ENCODE peak calls at places on chromosome 1, in ten cellular contexts. V is foreskin fibroblast; X is EL; Z is ELF-1; T is keratinocyte; P is ecto neural progenitor cell; G is renal cortical epithelial cell; F is stimulated activated CD8-positive, alpha-beta memory T cell treated with anti-CD3 and anti-CD28 coated beads, Interleukin-15, amount 100 ng/mL, for 4 hours; K is activated CD4-positive, alpha-beta T cell treated with anti-CD3 and anti-CD28 coated beads, Interleukin-2, amount 50 U/mL, for 24 hours; J is lower lobe of right lung. D is an unnamed sample.

GRCh38 chr1:18093193-18093592 is 14.4 kb upstream of the IGSF21 start:
- DNase-seq in P (peak; percentile 73), J (no peak), G (no peak), V (no peak), K (no peak), T (no peak), F (no peak), Z (peak; percentile 53), X (no peak), D (no peak)

GRCh38 chr1:30881266-30882181 is 27.0 kb downstream of the SDC3 start:
- DNase-seq in T (no peak), X (no peak), K (no peak), J (no peak), V (no peak), Z (no peak), F (no peak), G (no peak), P (no peak), D (no peak)

GRCh38 chr1:21397813-21398188 is 42.1 kb upstream of the NBPF3 start:
- DNase-seq in P (peak; percentile 56), Z (peak; percentile 47), G (no peak), T (no peak), V (no peak), X (no peak), J (peak; percentile 46), F (no peak), K (no peak), D (no peak)

GRCh38 chr1:81799939-81800740 is 594 bp upstream of the ADGRL2 start:
- DNase-seq in Z (peak; percentile 91), X (peak; percentile 59), J (peak; percentile 41), P (peak; percentile 84), V (peak; percentile 70), F (no peak), T (no peak), G (peak; percentile 38), K (no peak), D (no peak)

GRCh38 chr1:3069491-3070303 is 694 bp downstream of the PRDM16 start:
- DNase-seq in T (no peak), X (peak; percentile 46), F (no peak), J (peak; percentile 55), G (no peak), P (peak; percentile 84), V (peak; percentile 33), Z (no peak), K (no peak), D (no peak)

GRCh38 chr1:94020764-94021579 is 100.0 kb downstream of the ABCA4 start:
- DNase-seq in G (peak; percentile 53), X (peak; percentile 92), F (no peak), Z (no peak), V (peak; percentile 62), K (no peak), J (no peak), T (no peak), P (no peak), D (no peak)

GRCh38 chr1:43284065-43284464 is 1.3 kb downstream of the C1orf210 start:
- DNase-seq in T (no peak), X (no peak), F (no peak), G (no peak), V (no peak), P (no peak), J (no peak), Z (no peak), K (no peak), D (no peak)

GRCh38 chr1:235635938-235636663 is 13.5 kb downstream of the GNG4 start:
- DNase-seq in F (no peak), V (no peak), G (no peak), T (no peak), P (no peak), K (no peak), J (no peak), Z (peak; percentile 52), X (no peak), D (no peak)

GRCh38 chr1:153190373-153190772 is 12.9 kb upstream of the LELP1 start:
- DNase-seq in Z (no peak), K (no peak), X (no peak), F (no peak), T (no peak), V (no peak), P (no peak), G (no peak), J (no peak), D (no peak)

GRCh38 chr1:226943156-226943555 is 3.1 kb downstream of the COQ8A start:
- DNase-seq in P (no peak), G (no peak), V (no peak), J (no peak), K (no peak), T (no peak), F (no peak), Z (no peak), X (no peak), D (no peak)

GRCh38 chr1:22176258-22176657 is 33.4 kb upstream of the WNT4 start:
- DNase-seq in X (no peak), J (no peak), F (no peak), P (no peak), K (peak; percentile 36), Z (no peak), T (no peak), V (no peak), G (no peak), D (no peak)

GRCh38 chr1:51453010-51453409 is 66.1 kb downstream of the EPS15 start:
- DNase-seq in Z (no peak), P (no peak), K (no peak), J (no peak), X (no peak), V (no peak), F (no peak), T (no peak), G (no peak), D (no peak)

GRCh38 chr1:168084396-168085231 is 52.1 kb downstream of the GPR161 start:
- DNase-seq in V (no peak), T (no peak), K (peak; percentile 42), X (peak; percentile 35), J (peak; percentile 77), Z (peak; percentile 87), P (peak; percentile 80), F (peak; percentile 16), G (no peak), D (peak; percentile 10)

GRCh38 chr1:175307160-175307559 is 114.6 kb upstream of the KIAA0040 start:
- DNase-seq in J (no peak), V (no peak), K (no peak), P (no peak), X (no peak), G (no peak), Z (no peak), F (no peak), T (no peak), D (no peak)

GRCh38 chr1:235998812-235999211 is 66.1 kb downstream of the NID1 start:
- DNase-seq in V (no peak), P (no peak), X (peak; percentile 30), T (no peak), F (peak; percentile 13), J (no peak), G (no peak), K (peak; percentile 19), Z (no peak), D (no peak)

GRCh38 chr1:155911156-155912055 is at the start of gene RIT1:
- DNase-seq in K (peak; percentile 78), G (peak; percentile 79), Z (peak; percentile 93), X (peak; percentile 83), J (peak; percentile 93), F (peak; percentile 67), T (no peak), V (peak; percentile 83), P (peak; percentile 90), D (peak; percentile 52)

GRCh38 chr1:153962088-153963029 is 978 bp downstream of the SLC39A1 start:
- DNase-seq in K (no peak), V (peak; percentile 77), T (no peak), P (no peak), F (no peak), X (peak; percentile 78), J (peak; percentile 61), Z (peak; percentile 56), G (peak; percentile 86), D (no peak)

GRCh38 chr1:81808760-81809159 is 8.0 kb downstream of the ADGRL2 start:
- DNase-seq in P (no peak), X (no peak), J (no peak), V (peak; percentile 4), G (peak; percentile 47), Z (peak; percentile 71), T (no peak), F (no peak), K (no peak), D (no peak)

GRCh38 chr1:18955116-18955441 is 1.4 kb downstream of the IFFO2 start:
- DNase-seq in V (no peak), T (no peak), X (peak; percentile 24), J (no peak), G (peak; percentile 10), K (no peak), P (no peak), F (no peak), Z (no peak), D (no peak)

GRCh38 chr1:53349968-53350852 is 22.3 kb upstream of the LRP8 start:
- DNase-seq in G (no peak), Z (no peak), J (no peak), V (no peak), K (no peak), P (peak; percentile 27), F (no peak), T (no peak), X (no peak), D (no peak)

GRCh38 chr1:151720190-151720953 is 950 bp upstream of the RIIAD1 start:
- DNase-seq in V (no peak), K (no peak), F (no peak), G (peak; percentile 14), T (no peak), Z (no peak), X (no peak), J (no peak), P (no peak), D (no peak)

GRCh38 chr1:192615055-192615454 is 20.9 kb upstream of the RGS13 start:
- DNase-seq in K (no peak), F (no peak), G (no peak), X (no peak), P (no peak), Z (no peak), V (no peak), J (no peak), T (no peak), D (no peak)

GRCh38 chr1:2256430-2257244 is 28.5 kb downstream of the SKI start:
- DNase-seq in T (no peak), G (no peak), J (no peak), V (no peak), Z (no peak), K (no peak), P (no peak), F (no peak), X (no peak), D (no peak)

GRCh38 chr1:151472852-151473731 is 13.8 kb upstream of the POGZ start:
- DNase-seq in T (no peak), F (no peak), G (peak; percentile 24), J (peak; percentile 64), Z (peak; percentile 55), X (peak; percentile 47), V (peak; percentile 39), P (peak; percentile 68), K (no peak), D (no peak)

GRCh38 chr1:17597651-17598050 is 58.2 kb downstream of the ARHGEF10L start:
- DNase-seq in P (no peak), V (no peak), J (no peak), K (no peak), F (no peak), X (no peak), G (no peak), T (no peak), Z (no peak), D (no peak)

GRCh38 chr1:93815738-93816110 is 63.3 kb downstream of the DNTTIP2 start:
- DNase-seq in T (no peak), P (no peak), X (no peak), V (no peak), J (no peak), G (no peak), K (no peak), Z (no peak), F (no peak), D (no peak)

GRCh38 chr1:41573803-41574713 is 89.6 kb upstream of the EDN2 start:
- DNase-seq in G (peak; percentile 62), X (peak; percentile 82), T (peak; percentile 7), F (peak; percentile 58), K (peak; percentile 65), V (peak; percentile 78), J (peak; percentile 84), P (peak; percentile 87), Z (peak; percentile 86), D (peak; percentile 61)

GRCh38 chr1:100187912-100188311 is 9.9 kb upstream of the LRRC39 start:
- DNase-seq in K (no peak), V (no peak), P (no peak), G (peak; percentile 90), F (no peak), T (no peak), Z (no peak), X (no peak), J (no peak), D (no peak)